ENCODE peak calls at places on chromosomes 2 and 18, in four cellular contexts. H is mesendoderm, T is H1, L is H9. D is an unnamed sample.

GRCh38 chr2:127086800-127087737 is 19.9 kb downstream of the BIN1 start:
- DNase-seq in T (no peak), L (peak), H (peak), D (peak)

GRCh38 chr2:28522479-28522878 is 26.6 kb downstream of the PLB1 start:
- DNase-seq in H (no peak), T (no peak), L (no peak), D (no peak)

GRCh38 chr2:233326500-233326899 is 18.9 kb downstream of the SAG start:
- DNase-seq in T (no peak), L (no peak), H (no peak), D (no peak)

GRCh38 chr18:37741012-37741586 is 175.5 kb upstream of the CELF4 start:
- DNase-seq in T (no peak), H (no peak), L (no peak), D (no peak)

GRCh38 chr2:128783193-128783671 is 464.6 kb upstream of the HS6ST1 start:
- DNase-seq in L (peak), H (no peak), T (no peak), D (no peak)

GRCh38 chr2:45024600-45025291 is 15.5 kb upstream of the SIX2 start:
- DNase-seq in H (peak), T (no peak), L (no peak), D (peak)

GRCh38 chr2:100121124-100121718 is 21.2 kb downstream of the AFF3 start:
- DNase-seq in L (no peak), H (no peak), T (no peak), D (no peak)

GRCh38 chr2:15058628-15059157 is 426.2 kb downstream of the LRATD1 start:
- DNase-seq in L (no peak), T (no peak), H (no peak), D (no peak)

GRCh38 chr18:59514193-59514592 is 155.1 kb upstream of the LMAN1 start:
- DNase-seq in T (no peak), H (no peak), L (no peak), D (peak)

GRCh38 chr2:2187196-2187595 is 143.9 kb downstream of the MYT1L start:
- DNase-seq in H (no peak), L (no peak), T (no peak), D (no peak)

GRCh38 chr18:45441110-45441842 is 174.0 kb upstream of the SLC14A2 start:
- DNase-seq in T (no peak), H (peak), L (no peak), D (peak)

GRCh38 chr2:234771985-234772774 is 179.6 kb upstream of the SH3BP4 start:
- DNase-seq in H (peak), T (no peak), L (no peak), D (peak)

GRCh38 chr2:207869784-207870778 is 100.4 kb upstream of the FZD5 start:
- DNase-seq in T (no peak), L (no peak), H (no peak), D (peak)

GRCh38 chr2:235894839-235895238 is 273.3 kb downstream of the GBX2 start:
- DNase-seq in L (no peak), T (no peak), H (no peak), D (no peak)

GRCh38 chr2:36561223-36561944 is 36.6 kb downstream of the FEZ2 start:
- DNase-seq in T (peak), H (peak), L (no peak), D (peak)

GRCh38 chr2:120932881-120933280 is 197.2 kb downstream of the GLI2 start:
- DNase-seq in T (no peak), L (no peak), H (no peak), D (no peak)

GRCh38 chr2:218822622-218823021 is 9.0 kb downstream of the PRKAG3 start:
- DNase-seq in T (no peak), L (no peak), H (no peak), D (no peak)

GRCh38 chr18:77095356-77096030 is 37.1 kb downstream of the MBP start:
- DNase-seq in H (no peak), T (no peak), L (no peak), D (no peak)

GRCh38 chr2:222864296-222864695 is 3.5 kb downstream of the ACSL3 start:
- DNase-seq in T (no peak), H (peak), L (peak), D (peak)

GRCh38 chr18:36403896-36404824 is 106.6 kb downstream of the FHOD3 start:
- DNase-seq in H (peak), L (no peak), T (no peak), D (no peak)

GRCh38 chr2:54954158-54954557 is 96.1 kb downstream of the RTN4 start:
- DNase-seq in T (no peak), H (no peak), L (no peak), D (no peak)

GRCh38 chr2:88452980-88453582 is 588 bp upstream of the FOXI3 start:
- DNase-seq in L (no peak), H (peak), T (no peak), D (no peak)

GRCh38 chr2:183060500-183061231 is 17.9 kb upstream of the DUSP19 start:
- DNase-seq in H (no peak), L (no peak), T (no peak), D (no peak)

GRCh38 chr2:138079976-138080375 is 115.7 kb downstream of the HNMT start:
- DNase-seq in T (no peak), L (no peak), H (no peak), D (no peak)

GRCh38 chr2:58634653-58635347 is 393.7 kb upstream of the FANCL start:
- DNase-seq in H (peak), T (peak), L (no peak), D (no peak)

DNA sequence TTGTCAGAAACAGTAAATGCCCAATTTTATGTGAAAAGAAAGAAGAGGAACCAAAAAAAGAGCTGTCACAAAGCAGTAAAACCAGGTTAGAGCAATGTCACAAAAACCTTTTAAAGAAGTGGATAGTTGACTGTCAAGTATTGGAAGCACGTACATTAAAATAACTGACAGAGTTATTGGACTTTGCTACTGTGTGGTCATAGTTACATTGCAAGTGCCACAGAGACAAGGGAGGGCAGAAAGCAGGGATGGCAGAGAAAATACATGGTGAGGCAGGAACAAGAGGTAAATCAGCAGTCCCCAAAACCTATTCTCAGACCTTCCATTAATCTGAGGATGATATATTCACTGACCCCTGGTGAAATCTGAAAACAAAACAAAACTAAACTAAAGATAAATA is 116.3 kb downstream of the LRP1B start:
- DNase-seq in T (no peak), H (no peak), L (no peak), D (no peak)
- H4K5ac ChIP-seq in T (no peak), H (no peak), L (no peak), D (no peak)

DNA sequence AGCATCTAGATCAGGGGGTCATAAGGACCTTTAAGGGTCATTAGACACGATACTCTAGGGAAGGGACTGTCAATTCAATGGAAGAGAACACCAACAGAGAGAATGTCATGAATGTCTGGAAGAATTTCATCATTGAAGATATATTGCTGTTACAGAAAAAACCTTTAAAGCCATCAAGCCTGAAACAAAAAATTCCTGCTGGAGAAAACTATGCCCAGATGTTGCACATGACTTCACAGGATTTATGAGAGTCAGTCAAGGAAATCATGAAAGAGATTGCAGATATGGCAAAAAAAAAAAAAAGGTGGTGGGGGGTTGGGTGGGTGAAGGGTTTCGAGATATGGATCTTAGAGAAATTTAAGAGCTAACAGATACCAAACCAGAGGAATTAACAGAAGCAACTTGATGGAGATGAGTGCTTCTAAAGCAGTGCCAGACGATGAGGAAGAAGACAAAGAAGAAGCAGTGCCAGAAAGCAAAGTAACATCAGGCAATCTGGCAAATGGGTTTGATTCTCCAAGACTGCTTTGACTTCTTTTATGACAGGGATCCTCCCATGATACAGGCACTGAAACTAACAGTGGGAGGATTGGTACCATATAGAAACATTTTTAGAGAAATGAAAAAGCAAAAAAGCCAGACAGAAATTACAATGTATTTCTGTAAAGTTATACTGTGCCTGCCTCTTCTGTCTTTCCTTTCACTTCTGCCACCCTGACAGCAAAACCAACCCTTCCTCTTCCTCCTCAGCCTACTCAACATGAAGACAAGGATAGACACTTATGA is 28.5 kb downstream of the MAP4K3 start:
- DNase-seq in L (no peak), T (no peak), H (peak), D (no peak)
- H4K5ac ChIP-seq in L (no peak), T (no peak), H (no peak), D (peak)

DNA sequence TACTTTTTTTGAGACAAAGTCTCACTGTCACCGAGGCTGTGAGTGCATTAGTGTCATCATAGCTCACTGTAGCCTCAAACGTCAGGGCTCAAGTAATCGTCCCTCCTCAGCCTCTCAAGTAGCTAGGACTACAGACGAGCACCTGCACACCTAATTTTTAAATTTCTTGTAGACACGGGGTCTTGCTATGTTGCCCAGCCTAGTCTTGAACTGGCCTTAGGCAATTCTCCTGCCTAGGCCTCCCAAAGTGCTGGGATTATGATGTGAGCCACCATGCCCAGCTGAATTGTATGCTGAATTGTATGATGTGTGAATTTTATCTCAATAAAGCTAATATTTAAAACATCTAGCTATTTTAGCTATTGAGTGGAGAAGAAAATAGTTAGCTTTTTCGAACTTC is 18.9 kb downstream of the CAB39 start:
- DNase-seq in L (no peak), H (no peak), T (no peak), D (no peak)
- H4K5ac ChIP-seq in L (no peak), H (no peak), T (no peak), D (no peak)

GRCh38 chr18:74488864-74489263 is 7.3 kb upstream of the CNDP2 start:
- DNase-seq in H (no peak), T (no peak), L (no peak), D (no peak)
- H4K5ac ChIP-seq in H (no peak), T (no peak), L (no peak), D (no peak)

GRCh38 chr2:197269173-197269572 is 41.4 kb downstream of the ANKRD44 start:
- DNase-seq in T (no peak), L (no peak), H (peak), D (peak)
- H4K5ac ChIP-seq in T (no peak), L (no peak), H (no peak), D (no peak)